ENCODE peak calls at places on chromosomes 16 and 17, in four cellular contexts. M is fibroblast of villous mesenchyme, V is GM10248, W is AG04450. F is an unnamed sample.

GRCh38 chr17:41724476-41725030 is 9.9 kb downstream of the HAP1 start:
- DNase-seq in M (no peak), V (no peak), W (no peak), F (no peak)

GRCh38 chr16:70428178-70428998 is 10.5 kb downstream of the ST3GAL2 start:
- DNase-seq in M (peak; percentile 98), V (peak; percentile 68), W (peak; percentile 87), F (peak; percentile 58)

GRCh38 chr17:78131172-78132085 is 858 bp downstream of the TMC8 start:
- DNase-seq in M (no peak), V (no peak), W (no peak), F (peak; percentile 60)

GRCh38 chr17:73950515-73950914 is 253.0 kb upstream of the RPL38 start:
- DNase-seq in M (no peak), V (no peak), W (no peak), F (no peak)

GRCh38 chr17:61695779-61696337 is 104.8 kb upstream of the NACA2 start:
- DNase-seq in M (no peak), V (no peak), W (no peak), F (no peak)

GRCh38 chr17:31488982-31489294 is 97.5 kb downstream of the RAB11FIP4 start:
- DNase-seq in M (no peak), V (no peak), W (no peak), F (no peak)

GRCh38 chr17:2693561-2694380 is 17.8 kb downstream of the CLUH start:
- DNase-seq in M (no peak), V (peak; percentile 18), W (no peak), F (peak; percentile 25)

GRCh38 chr17:78238823-78239488 is 7.5 kb downstream of the TMEM235 start:
- DNase-seq in M (no peak), V (no peak), W (no peak), F (no peak)

GRCh38 chr17:51818777-51819176 is 339.7 kb downstream of the CA10 start:
- DNase-seq in M (no peak), V (no peak), W (no peak), F (no peak)

GRCh38 chr16:68992521-68992920 is 112.9 kb upstream of the HAS3 start:
- DNase-seq in M (peak; percentile 53), V (no peak), W (peak; percentile 23), F (no peak)

DNA sequence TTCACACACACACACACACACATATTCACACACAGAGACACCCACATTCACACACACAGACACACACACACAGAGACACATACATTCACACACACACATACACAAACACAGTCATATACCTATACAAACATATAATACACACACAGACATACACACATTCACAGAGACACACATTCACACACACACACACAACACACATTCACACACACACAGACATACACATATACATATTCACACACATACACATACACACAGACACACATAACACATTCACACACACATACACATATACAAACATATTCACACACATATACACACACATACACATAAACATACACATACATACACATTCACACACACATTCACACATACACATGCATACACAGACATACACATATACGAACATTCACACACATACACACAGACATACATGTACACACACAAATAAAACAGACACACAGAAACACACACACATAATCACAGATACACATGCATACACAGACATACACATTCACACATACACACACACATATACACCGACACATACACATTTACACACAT is 7.9 kb downstream of the PRCD start:
- DNase-seq in M (no peak), V (no peak), W (no peak), F (no peak)
- TF ChIP-seq CTCF in M (no peak), V (no peak), W (no peak), F (no peak)

GRCh38 chr17:13114601-13115024 is 96.8 kb upstream of the ELAC2 start:
- DNase-seq in M (peak; percentile 71), V (peak; percentile 27), W (peak; percentile 24), F (peak; percentile 44)
- TF ChIP-seq CTCF in M (peak; percentile 86), V (peak; percentile 52), W (peak; percentile 92), F (peak; percentile 21)

GRCh38 chr17:33202011-33202410 is 91.1 kb downstream of the ASIC2 start:
- DNase-seq in M (no peak), V (no peak), W (no peak), F (no peak)

GRCh38 chr17:33201255-33201654 is 91.8 kb downstream of the ASIC2 start:
- DNase-seq in M (no peak), V (no peak), W (no peak), F (no peak)

GRCh38 chr17:33202796-33203195 is 90.3 kb downstream of the ASIC2 start:
- DNase-seq in M (no peak), V (no peak), W (no peak), F (no peak)

GRCh38 chr17:33200116-33200515 is 93.0 kb downstream of the ASIC2 start:
- DNase-seq in M (peak; percentile 54), V (no peak), W (no peak), F (no peak)

DNA sequence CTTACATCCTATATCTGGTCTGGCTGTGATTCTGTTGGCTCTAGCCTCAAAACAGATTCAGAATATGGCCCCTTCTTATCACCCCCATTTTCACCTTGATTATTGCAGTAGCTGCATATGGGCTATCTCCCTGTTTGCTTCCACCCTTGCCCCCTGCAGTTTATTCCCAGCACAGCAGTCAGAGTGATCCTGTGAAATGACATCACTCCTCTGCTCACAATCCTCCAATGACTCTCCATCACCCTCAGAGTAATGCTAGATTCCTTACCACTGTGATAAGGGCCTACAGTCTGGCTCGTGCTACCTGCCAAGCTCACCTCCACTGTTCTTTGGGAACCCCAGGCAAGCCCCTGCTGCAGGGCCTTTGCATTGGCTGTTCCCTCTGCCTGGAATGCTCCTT is 92.5 kb downstream of the ASIC2 start:
- DNase-seq in M (peak; percentile 5), V (no peak), W (no peak), F (no peak)
- TF ChIP-seq CTCF in M (peak; percentile 20), V (no peak), W (peak; percentile 32), F (no peak)

DNA sequence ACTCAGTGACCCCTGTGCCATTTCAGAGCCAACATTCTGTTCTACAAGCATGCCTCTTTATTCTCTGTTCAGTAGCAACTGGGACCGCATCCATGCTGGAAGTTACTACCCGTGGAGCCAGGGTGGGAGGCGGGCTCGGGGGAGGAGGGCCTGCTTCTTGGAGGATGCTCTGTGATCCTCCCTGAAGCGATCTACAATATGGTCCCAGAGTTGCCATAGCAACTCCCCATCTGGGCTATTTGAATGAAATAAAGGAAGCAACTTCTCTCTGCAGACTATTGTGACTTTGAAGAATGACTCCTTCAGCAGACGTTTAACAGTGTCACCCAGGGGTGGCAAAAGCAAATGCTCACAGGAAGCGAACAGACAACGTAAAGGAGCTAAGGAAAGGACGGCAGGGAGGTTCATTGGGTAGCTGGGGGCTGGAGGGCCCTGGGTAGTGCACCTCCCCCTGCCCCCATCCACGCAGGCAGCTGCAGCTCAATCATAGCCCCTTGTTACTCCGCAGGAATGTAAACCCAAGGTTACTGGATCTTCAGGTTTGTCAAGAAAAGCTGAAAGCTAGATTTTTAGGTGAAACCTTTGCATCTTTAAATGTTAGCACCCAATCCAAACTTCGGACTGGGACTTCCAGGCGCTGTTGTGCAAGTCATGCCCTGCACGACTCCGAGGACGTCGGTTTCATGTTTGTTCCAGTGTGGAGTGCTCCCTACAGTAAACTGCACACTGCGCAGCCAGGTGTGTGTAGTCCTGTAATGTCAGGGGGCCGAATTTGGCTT is 51.1 kb upstream of the MEAK7 start:
- DNase-seq in M (no peak), V (no peak), W (no peak), F (no peak)
- TF ChIP-seq CTCF in M (no peak), V (no peak), W (no peak), F (no peak)

GRCh38 chr16:66563574-66564334 is 2.5 kb upstream of the CMTM1 start:
- DNase-seq in M (no peak), V (no peak), W (no peak), F (no peak)

GRCh38 chr16:66561381-66562080 is 4.7 kb upstream of the CMTM1 start:
- DNase-seq in M (no peak), V (no peak), W (no peak), F (no peak)

GRCh38 chr16:66562986-66563385 is 3.3 kb upstream of the CMTM1 start:
- DNase-seq in M (no peak), V (no peak), W (no peak), F (no peak)

GRCh38 chr16:66560107-66560506 is 6.1 kb upstream of the CMTM1 start:
- DNase-seq in M (no peak), V (no peak), W (no peak), F (no peak)

DNA sequence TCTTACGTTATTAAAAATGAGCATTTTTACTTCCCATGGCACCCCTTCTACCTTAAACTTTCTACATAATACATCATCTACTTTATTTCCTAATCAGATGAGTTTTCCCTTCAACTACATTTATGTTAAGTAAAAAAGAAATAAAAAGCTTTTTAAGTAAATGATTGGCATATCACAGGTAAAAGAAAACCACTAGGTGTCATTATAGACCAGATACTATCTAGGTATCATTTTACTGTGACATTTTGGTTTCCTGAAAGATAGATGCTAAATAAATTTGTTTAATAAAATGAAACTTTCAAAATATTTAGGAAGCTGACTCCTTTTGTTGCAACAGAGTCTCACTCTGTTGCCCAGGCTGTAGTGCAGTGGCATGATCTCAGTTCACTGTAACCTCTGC is 3.8 kb upstream of the CMTM1 start:
- DNase-seq in M (no peak), V (no peak), W (no peak), F (no peak)
- TF ChIP-seq CTCF in M (no peak), V (no peak), W (no peak), F (no peak)

DNA sequence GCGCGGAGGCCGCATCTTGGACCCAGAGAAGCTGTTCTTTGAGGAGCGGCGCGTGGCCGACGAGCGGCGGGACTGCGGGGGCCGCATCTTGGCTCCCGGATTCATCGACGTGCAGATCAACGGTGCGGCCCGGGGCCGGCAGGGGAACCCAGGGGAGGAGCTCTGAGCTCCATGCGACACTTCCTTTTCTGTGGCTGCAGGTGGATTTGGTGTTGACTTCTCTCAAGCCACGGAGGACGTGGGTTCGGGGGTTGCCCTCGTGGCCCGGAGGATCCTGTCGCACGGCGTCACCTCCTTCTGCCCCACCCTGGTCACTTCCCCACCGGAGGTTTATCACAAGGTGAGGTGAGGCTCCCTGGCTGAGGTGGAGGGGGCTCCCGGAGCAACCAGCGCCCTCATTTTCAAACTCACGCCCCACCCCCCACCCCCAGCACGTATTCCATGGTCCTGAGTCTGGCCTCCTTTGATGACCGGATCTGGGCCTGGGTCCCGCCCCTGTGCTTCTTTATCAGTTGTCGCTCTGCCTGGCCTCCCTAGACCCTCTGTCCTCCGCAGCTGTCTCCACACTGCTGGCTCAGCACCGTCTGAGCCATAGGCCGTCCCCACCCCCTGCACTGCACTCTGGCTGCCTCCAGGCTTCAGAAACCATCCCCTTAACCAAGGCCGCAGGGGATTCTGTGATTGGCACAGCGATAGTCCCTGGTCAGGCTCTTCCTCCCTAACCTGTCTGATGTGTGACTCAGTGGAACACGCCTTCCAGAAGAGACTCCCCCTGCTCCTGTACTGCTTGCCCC is 810 bp downstream of the AMDHD2 start:
- DNase-seq in M (no peak), V (peak; percentile 58), W (no peak), F (peak; percentile 73)
- TF ChIP-seq CTCF in M (no peak), V (no peak), W (no peak), F (no peak)

F was measured in GM20000.